ENCODE peak calls at places on chromosomes 16 and 17, in seven cellular contexts. G is HepG2, I is K562, L is HCT116, U is GM23338, A is GM12878, B is SK-N-SH. E is an unnamed sample.

GRCh38 chr17:20156196-20157077 is 147.3 kb downstream of the SPECC1 start:
- DNase-seq in G (peak), I (peak), L (peak), U (peak), A (no peak), B (peak), E (no peak)

GRCh38 chr16:30417447-30418349 is 10.3 kb downstream of the ZNF771 start:
- DNase-seq in G (no peak), I (no peak), L (peak), U (peak), A (peak), B (peak), E (peak)

GRCh38 chr17:7467498-7467897 is 11.9 kb downstream of the ZBTB4 start:
- DNase-seq in G (no peak), I (no peak), L (no peak), U (no peak), A (no peak), B (no peak), E (no peak)

GRCh38 chr16:5642470-5642869 is 544.9 kb upstream of the EEF2KMT start:
- DNase-seq in G (no peak), I (no peak), L (no peak), U (peak), A (no peak), B (no peak), E (no peak)

GRCh38 chr17:2723505-2723996 is 12.0 kb upstream of the CLUH start:
- DNase-seq in G (no peak), I (no peak), L (no peak), U (peak), A (no peak), B (no peak), E (no peak)

GRCh38 chr16:67022531-67023214 is 6.3 kb upstream of the CBFB start:
- DNase-seq in G (no peak), I (no peak), L (no peak), U (no peak), A (no peak), B (no peak), E (no peak)

GRCh38 chr16:80971814-80972213 is 34.9 kb downstream of the CMC2 start:
- DNase-seq in G (no peak), I (peak), L (no peak), U (no peak), A (no peak), B (no peak), E (no peak)

GRCh38 chr16:84826558-84826941 is 6.8 kb downstream of the CRISPLD2 start:
- DNase-seq in G (no peak), I (no peak), L (no peak), U (no peak), A (no peak), B (peak), E (no peak)

GRCh38 chr16:53061701-53062159 is 6.9 kb downstream of the CHD9 start:
- DNase-seq in G (peak), I (no peak), L (no peak), U (no peak), A (peak), B (no peak), E (no peak)

GRCh38 chr17:43880420-43880991 is 26.8 kb downstream of the MPP2 start:
- DNase-seq in G (peak), I (peak), L (peak), U (peak), A (no peak), B (peak), E (peak)

GRCh38 chr16:89373355-89374110 is 116.8 kb downstream of the ANKRD11 start:
- DNase-seq in G (no peak), I (no peak), L (no peak), U (no peak), A (no peak), B (no peak), E (no peak)

GRCh38 chr17:4950757-4951204 is at the start of gene ENO3:
- DNase-seq in G (peak), I (no peak), L (no peak), U (peak), A (no peak), B (peak), E (no peak)

GRCh38 chr16:57446530-57447141 is 549 bp downstream of the CIAPIN1 start:
- DNase-seq in G (no peak), I (peak), L (no peak), U (peak), A (no peak), B (peak), E (no peak)

GRCh38 chr16:27303256-27304100 is 10.3 kb upstream of the IL4R start:
- DNase-seq in G (no peak), I (no peak), L (no peak), U (no peak), A (no peak), B (no peak), E (no peak)

GRCh38 chr17:1834378-1835149 is 4.8 kb downstream of the RPA1 start:
- DNase-seq in G (no peak), I (no peak), L (no peak), U (no peak), A (peak), B (no peak), E (no peak)

GRCh38 chr17:47286198-47286914 is 32.7 kb downstream of the ITGB3 start:
- DNase-seq in G (no peak), I (no peak), L (no peak), U (no peak), A (peak), B (no peak), E (no peak)

GRCh38 chr16:2115591-2115973 is 20.1 kb downstream of the PKD1 start:
- DNase-seq in G (no peak), I (no peak), L (no peak), U (no peak), A (no peak), B (no peak), E (no peak)

GRCh38 chr16:30769379-30770089 is 7.4 kb downstream of the RNF40 start:
- DNase-seq in G (no peak), I (no peak), L (no peak), U (no peak), A (no peak), B (no peak), E (no peak)

GRCh38 chr17:69188064-69188463 is 40.6 kb downstream of the ABCA10 start:
- DNase-seq in G (no peak), I (no peak), L (no peak), U (no peak), A (no peak), B (no peak), E (no peak)

GRCh38 chr17:561118-561517 is 153.5 kb downstream of the VPS53 start:
- DNase-seq in G (no peak), I (no peak), L (no peak), U (no peak), A (no peak), B (no peak), E (no peak)

GRCh38 chr16:79943738-79944137 is 343.2 kb upstream of the MAF start:
- DNase-seq in G (no peak), I (no peak), L (no peak), U (no peak), A (no peak), B (no peak), E (no peak)

GRCh38 chr17:7217113-7217987 is 2.3 kb downstream of the DLG4 start:
- DNase-seq in G (no peak), I (peak), L (no peak), U (peak), A (no peak), B (peak), E (no peak)

GRCh38 chr17:13885550-13885949 is 183.8 kb upstream of the COX10 start:
- DNase-seq in G (no peak), I (no peak), L (no peak), U (no peak), A (no peak), B (no peak), E (no peak)

GRCh38 chr17:30236807-30237206 is 1.3 kb upstream of the SLC6A4 start:
- DNase-seq in G (peak), I (no peak), L (peak), U (peak), A (no peak), B (peak), E (no peak)

GRCh38 chr17:63439682-63440081 is 6.4 kb downstream of the CYB561 start:
- DNase-seq in G (no peak), I (no peak), L (no peak), U (no peak), A (no peak), B (no peak), E (no peak)

GRCh38 chr16:11258553-11259287 is 2.7 kb upstream of the SOCS1 start:
- DNase-seq in G (peak), I (no peak), L (no peak), U (no peak), A (peak), B (peak), E (no peak)

GRCh38 chr17:83199500-83200201 is 120.2 kb downstream of the METRNL start:
- DNase-seq in G (no peak), I (no peak), L (no peak), U (no peak), A (no peak), B (no peak), E (no peak)

GRCh38 chr16:10870137-10870776 is 6.7 kb upstream of the CIITA start:
- DNase-seq in G (peak), I (no peak), L (no peak), U (no peak), A (no peak), B (no peak), E (no peak)

GRCh38 chr17:59804910-59805381 is 87.8 kb downstream of the TUBD1 start:
- DNase-seq in G (no peak), I (no peak), L (no peak), U (no peak), A (no peak), B (peak), E (no peak)

GRCh38 chr17:68182016-68182315 is 65.9 kb upstream of the AMZ2 start:
- DNase-seq in G (no peak), I (no peak), L (no peak), U (no peak), A (no peak), B (no peak), E (no peak)

GRCh38 chr16:46947900-46948547 is 25.4 kb downstream of the DNAJA2 start:
- DNase-seq in G (peak), I (peak), L (peak), U (peak), A (peak), B (peak), E (no peak)

GRCh38 chr17:12659500-12659899 is 6.2 kb upstream of the MYOCD start:
- DNase-seq in G (no peak), I (no peak), L (no peak), U (no peak), A (no peak), B (no peak), E (no peak)

GRCh38 chr17:20111538-20111937 is 102.4 kb downstream of the SPECC1 start:
- DNase-seq in G (no peak), I (no peak), L (no peak), U (no peak), A (no peak), B (no peak), E (no peak)

GRCh38 chr17:79923974-79924638 is 84.9 kb upstream of the CBX4 start:
- DNase-seq in G (peak), I (peak), L (peak), U (peak), A (no peak), B (peak), E (no peak)

GRCh38 chr17:56577810-56578209 is 15.7 kb upstream of the NOG start:
- DNase-seq in G (no peak), I (no peak), L (no peak), U (peak), A (no peak), B (no peak), E (no peak)

GRCh38 chr17:74212262-74212912 is 984 bp upstream of the TTYH2 start:
- DNase-seq in G (no peak), I (peak), L (no peak), U (peak), A (no peak), B (no peak), E (no peak)

GRCh38 chr16:74601131-74601871 is 5.6 kb downstream of the GLG1 start:
- DNase-seq in G (no peak), I (no peak), L (no peak), U (no peak), A (no peak), B (peak), E (no peak)

GRCh38 chr17:41648411-41649195 is 24.2 kb upstream of the KRT17 start:
- DNase-seq in G (peak), I (peak), L (peak), U (peak), A (no peak), B (peak), E (peak)
- TF ChIP-seq POLR2AphosphoS5 in G (no peak), I (no peak), L (no peak), U (no peak), A (no peak), B (no peak), E (no peak)

DNA sequence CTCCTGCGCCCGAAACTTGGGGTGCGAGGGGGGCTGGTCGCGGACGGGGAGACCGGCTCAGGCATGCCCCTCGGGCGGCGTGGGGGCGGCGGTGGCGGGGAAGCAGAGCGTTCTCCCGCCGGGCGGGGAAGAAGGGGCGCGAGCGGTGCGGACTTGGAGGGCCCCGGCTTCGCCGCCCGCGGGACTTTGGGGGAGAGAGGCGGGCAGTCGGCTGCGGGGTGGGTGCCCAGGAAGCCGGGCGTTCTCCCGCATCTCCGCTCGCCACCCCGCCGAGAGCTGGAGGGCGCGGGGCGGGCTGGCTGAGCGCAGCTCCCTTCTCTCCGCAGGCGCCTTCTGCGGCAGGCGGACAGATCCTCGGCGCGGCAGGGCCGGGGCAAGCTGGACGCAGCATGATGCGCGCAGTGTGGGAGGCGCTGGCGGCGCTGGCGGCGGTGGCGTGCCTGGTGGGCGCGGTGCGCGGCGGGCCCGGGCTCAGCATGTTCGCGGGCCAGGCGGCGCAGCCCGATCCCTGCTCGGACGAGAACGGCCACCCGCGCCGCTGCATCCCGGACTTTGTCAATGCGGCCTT is 759 bp downstream of the NTN1 start:
- DNase-seq in G (no peak), I (no peak), L (no peak), U (peak), A (no peak), B (peak), E (no peak)
- TF ChIP-seq REST in G (no peak), I (no peak), L (no peak), U (no peak), A (no peak), B (no peak), E (no peak)

GRCh38 chr17:21513012-21513570 is 136.9 kb downstream of the KCNJ12 start:
- DNase-seq in G (peak), I (peak), L (peak), U (peak), A (no peak), B (peak), E (peak)
- TF ChIP-seq POLR2AphosphoS5 in G (no peak), I (no peak), L (no peak), U (no peak), A (no peak), B (no peak), E (no peak)

GRCh38 chr16:4371481-4372314 is at the start of gene VASN:
- DNase-seq in G (peak), I (peak), L (peak), U (peak), A (no peak), B (peak), E (no peak)
- TF ChIP-seq REST in G (peak), I (no peak), L (no peak), U (peak), A (no peak), B (peak), E (no peak)

GRCh38 chr17:77959926-77960521 is 1.5 kb downstream of the TNRC6C start:
- DNase-seq in G (no peak), I (no peak), L (no peak), U (peak), A (no peak), B (peak), E (no peak)
- TF ChIP-seq POLR2AphosphoS5 in G (no peak), I (no peak), L (no peak), U (peak), A (no peak), B (no peak), E (no peak)

DNA sequence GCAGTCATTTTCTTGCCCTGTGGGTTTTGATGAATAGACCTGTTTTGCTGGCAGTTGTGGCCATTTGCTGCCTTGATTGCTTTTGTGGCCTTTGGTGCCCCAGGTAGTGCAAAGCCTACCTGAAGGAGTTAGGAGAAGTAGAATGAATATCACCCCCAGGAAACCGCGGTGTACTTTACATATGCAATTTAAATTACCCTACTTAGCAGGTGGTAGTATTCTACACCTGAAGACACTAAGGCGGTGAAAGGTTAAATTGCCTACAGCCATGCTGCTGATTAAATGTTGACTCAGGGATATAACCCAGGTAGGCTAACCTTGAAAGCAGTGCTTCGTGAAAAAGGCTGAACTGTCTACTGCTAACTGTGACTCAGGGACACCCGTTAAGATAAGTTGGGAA is 27.2 kb upstream of the WWOX start:
- DNase-seq in G (no peak), I (no peak), L (no peak), U (peak), A (no peak), B (no peak), E (no peak)
- TF ChIP-seq REST in G (no peak), I (no peak), L (no peak), U (no peak), A (no peak), B (no peak), E (no peak)

GRCh38 chr17:81300586-81301155 is 5.6 kb upstream of the SLC38A10 start:
- DNase-seq in G (no peak), I (no peak), L (no peak), U (no peak), A (no peak), B (no peak), E (no peak)

GRCh38 chr17:81299846-81300585 is 4.9 kb upstream of the SLC38A10 start:
- DNase-seq in G (no peak), I (no peak), L (no peak), U (no peak), A (no peak), B (no peak), E (no peak)

GRCh38 chr17:81295678-81296381 is 723 bp upstream of the SLC38A10 start:
- DNase-seq in G (peak), I (no peak), L (peak), U (peak), A (no peak), B (peak), E (no peak)

GRCh38 chr17:81298991-81299733 is 4.1 kb upstream of the SLC38A10 start:
- DNase-seq in G (no peak), I (no peak), L (no peak), U (no peak), A (no peak), B (no peak), E (no peak)

DNA sequence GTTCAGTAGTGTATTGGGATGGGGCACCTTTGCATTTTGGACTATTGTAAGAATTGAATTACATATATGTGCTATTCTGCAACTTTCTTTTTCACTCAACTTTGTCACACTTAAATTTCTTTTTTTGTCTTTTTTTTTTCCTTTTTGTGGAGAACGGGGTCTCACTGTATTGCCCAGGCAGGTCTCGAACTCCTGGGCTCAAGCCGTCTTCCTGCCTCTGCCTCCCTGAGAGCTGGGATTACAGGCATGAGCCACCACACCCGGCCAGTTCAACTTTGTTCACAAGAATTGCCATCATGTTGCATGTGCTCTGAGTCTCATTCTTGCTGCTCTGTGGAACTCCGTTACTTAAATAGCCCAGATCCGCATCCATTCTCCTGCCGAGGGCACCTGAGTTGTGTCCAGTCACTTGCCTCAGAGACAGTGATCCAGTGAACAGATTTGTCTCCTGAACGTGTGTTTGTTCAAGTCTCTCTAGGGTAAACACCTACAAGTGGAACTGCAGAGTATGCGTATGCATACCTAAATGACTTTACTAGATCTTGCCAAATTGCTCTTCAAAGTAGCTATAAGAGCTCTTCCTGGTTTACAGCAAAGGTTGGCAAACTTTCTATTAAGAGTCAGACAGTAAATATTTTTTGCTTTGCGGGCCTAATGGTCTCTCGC is 3.4 kb upstream of the SLC38A10 start:
- DNase-seq in G (peak), I (no peak), L (no peak), U (no peak), A (no peak), B (no peak), E (no peak)
- TF ChIP-seq POLR2AphosphoS5 in G (no peak), I (no peak), L (no peak), U (no peak), A (no peak), B (no peak), E (no peak)

E was measured in Panc1.